ENCODE peak calls at places on chromosomes 16 and 17, in nine cellular contexts. O is progenitor cell of endocrine pancreas, N is dorsolateral prefrontal cortex, J is breast epithelium, X is MM.1S, F is fibroblast of villous mesenchyme, S is cardiac muscle cell, I is B cell, E is Calu3. R is an unnamed sample.
A peak's percentile ranks its signal among the peaks of the same experiment; 100 is the strongest.

GRCh38 chr17:43449470-43450202 is 34.1 kb upstream of the DHX8 start:
- DNase-seq in O (no peak), N (no peak), J (no peak), X (no peak), F (peak; percentile 68), S (no peak), I (no peak), E (peak; percentile 23), R (no peak)

GRCh38 chr17:42109086-42109485 is 3.4 kb downstream of the DHX58 start:
- DNase-seq in O (no peak), N (no peak), J (no peak), X (no peak), F (no peak), S (no peak), I (no peak), E (no peak), R (no peak)

GRCh38 chr17:81519284-81520020 is 6.9 kb upstream of the ACTG1 start:
- DNase-seq in O (peak; percentile 80), N (no peak), J (peak; percentile 72), X (peak; percentile 77), F (no peak), S (no peak), I (peak; percentile 88), E (peak; percentile 96), R (no peak)

GRCh38 chr16:73299349-73299748 is 251.4 kb upstream of the ZFHX3 start:
- DNase-seq in O (no peak), N (no peak), J (no peak), X (no peak), F (no peak), S (no peak), I (no peak), E (no peak), R (no peak)

GRCh38 chr17:2708585-2709172 is 2.9 kb downstream of the CLUH start:
- DNase-seq in O (no peak), N (no peak), J (no peak), X (no peak), F (no peak), S (no peak), I (no peak), E (no peak), R (no peak)

GRCh38 chr16:78493573-78493972 is 394.1 kb downstream of the WWOX start:
- DNase-seq in O (no peak), N (no peak), J (no peak), X (no peak), F (no peak), S (no peak), I (no peak), E (no peak), R (no peak)

GRCh38 chr17:73823684-73824083 is 179.4 kb upstream of the SDK2 start:
- DNase-seq in O (no peak), N (no peak), J (no peak), X (no peak), F (no peak), S (no peak), I (no peak), E (no peak), R (no peak)

GRCh38 chr17:62664336-62665120 is 37.1 kb downstream of the MRC2 start:
- DNase-seq in O (no peak), N (no peak), J (no peak), X (no peak), F (no peak), S (no peak), I (no peak), E (no peak), R (no peak)

GRCh38 chr16:12798846-12799245 is 4.8 kb downstream of the CPPED1 start:
- DNase-seq in O (no peak), N (no peak), J (no peak), X (no peak), F (no peak), S (no peak), I (no peak), E (no peak), R (no peak)

GRCh38 chr17:22694362-22695227 is 1002.3 kb downstream of the KCNJ18 start:
- DNase-seq in O (no peak), N (no peak), J (no peak), X (no peak), F (no peak), S (no peak), I (no peak), E (no peak), R (peak; percentile 83)
- TF ChIP-seq CTCF in O (no peak), N (no peak), J (no peak), X (peak; percentile 46), F (no peak), S (peak; percentile 8), I (peak; percentile 31), E (peak; percentile 15), R (no peak)

DNA sequence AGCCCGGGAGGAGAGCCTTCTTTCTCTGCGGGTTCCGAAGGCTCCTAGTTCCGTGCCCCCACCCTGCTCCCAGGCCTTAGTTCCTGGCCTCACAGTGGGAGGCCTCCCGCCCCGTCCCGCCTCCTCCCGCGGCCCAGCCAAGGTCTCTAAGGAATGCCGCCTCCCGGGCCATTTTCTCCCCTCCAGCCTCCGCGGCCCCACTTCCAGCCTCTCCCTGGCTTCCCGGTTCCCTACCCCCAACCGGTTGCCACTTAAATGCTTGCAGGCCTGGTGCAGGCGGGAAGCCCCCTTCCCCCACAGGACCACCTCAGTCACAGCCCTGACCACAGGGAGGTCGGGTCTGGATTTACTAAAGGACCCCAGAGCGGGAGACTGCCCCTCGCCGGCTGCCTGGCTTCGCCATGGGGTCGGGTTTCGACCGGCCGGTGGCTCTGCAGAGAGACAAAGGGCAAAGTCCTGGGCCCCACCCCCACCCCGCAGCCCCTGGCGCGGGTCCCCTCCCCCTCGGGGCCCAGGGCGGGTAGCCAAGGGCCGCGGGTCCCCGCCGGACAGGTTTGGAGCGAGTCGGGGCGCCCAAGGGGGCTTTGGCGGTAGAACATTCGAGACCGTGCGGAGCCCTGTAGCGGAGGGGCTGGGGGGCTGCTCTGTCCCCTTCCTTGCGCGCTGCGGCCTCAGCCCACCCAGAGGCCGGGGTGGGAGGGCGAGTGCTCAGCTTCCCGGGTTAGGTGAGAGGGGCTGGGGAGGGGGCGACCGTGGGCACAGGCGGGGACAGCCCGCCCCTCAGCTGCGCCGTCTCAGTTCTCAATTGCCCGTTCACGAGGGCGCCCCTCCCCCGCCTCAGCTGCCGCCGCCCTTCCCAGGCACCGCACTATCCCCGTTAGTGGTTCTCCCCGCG is 16.4 kb downstream of the IGF2BP1 start:
- DNase-seq in O (peak; percentile 76), N (no peak), J (no peak), X (no peak), F (no peak), S (peak; percentile 68), I (no peak), E (peak; percentile 27), R (peak; percentile 84)
- TF ChIP-seq CTCF in O (no peak), N (no peak), J (no peak), X (no peak), F (no peak), S (no peak), I (no peak), E (no peak), R (no peak)

GRCh38 chr17:66954632-66955031 is 9.9 kb upstream of the CACNG4 start:
- DNase-seq in O (no peak), N (no peak), J (no peak), X (no peak), F (no peak), S (no peak), I (no peak), E (no peak), R (no peak)

GRCh38 chr17:66951605-66951953 is 12.9 kb upstream of the CACNG4 start:
- DNase-seq in O (no peak), N (no peak), J (no peak), X (no peak), F (no peak), S (no peak), I (no peak), E (peak; percentile 54), R (no peak)

GRCh38 chr17:66953661-66954060 is 10.8 kb upstream of the CACNG4 start:
- DNase-seq in O (no peak), N (peak; percentile 57), J (no peak), X (no peak), F (no peak), S (no peak), I (no peak), E (no peak), R (no peak)

GRCh38 chr17:66952031-66952524 is 12.4 kb upstream of the CACNG4 start:
- DNase-seq in O (no peak), N (no peak), J (peak; percentile 93), X (no peak), F (peak; percentile 84), S (peak; percentile 63), I (no peak), E (peak; percentile 94), R (no peak)

GRCh38 chr17:66952681-66953638 is 11.5 kb upstream of the CACNG4 start:
- DNase-seq in O (no peak), N (no peak), J (no peak), X (no peak), F (no peak), S (no peak), I (no peak), E (no peak), R (no peak)
- TF ChIP-seq CTCF in O (no peak), N (no peak), J (no peak), X (no peak), F (no peak), S (no peak), I (no peak), E (no peak), R (no peak)

DNA sequence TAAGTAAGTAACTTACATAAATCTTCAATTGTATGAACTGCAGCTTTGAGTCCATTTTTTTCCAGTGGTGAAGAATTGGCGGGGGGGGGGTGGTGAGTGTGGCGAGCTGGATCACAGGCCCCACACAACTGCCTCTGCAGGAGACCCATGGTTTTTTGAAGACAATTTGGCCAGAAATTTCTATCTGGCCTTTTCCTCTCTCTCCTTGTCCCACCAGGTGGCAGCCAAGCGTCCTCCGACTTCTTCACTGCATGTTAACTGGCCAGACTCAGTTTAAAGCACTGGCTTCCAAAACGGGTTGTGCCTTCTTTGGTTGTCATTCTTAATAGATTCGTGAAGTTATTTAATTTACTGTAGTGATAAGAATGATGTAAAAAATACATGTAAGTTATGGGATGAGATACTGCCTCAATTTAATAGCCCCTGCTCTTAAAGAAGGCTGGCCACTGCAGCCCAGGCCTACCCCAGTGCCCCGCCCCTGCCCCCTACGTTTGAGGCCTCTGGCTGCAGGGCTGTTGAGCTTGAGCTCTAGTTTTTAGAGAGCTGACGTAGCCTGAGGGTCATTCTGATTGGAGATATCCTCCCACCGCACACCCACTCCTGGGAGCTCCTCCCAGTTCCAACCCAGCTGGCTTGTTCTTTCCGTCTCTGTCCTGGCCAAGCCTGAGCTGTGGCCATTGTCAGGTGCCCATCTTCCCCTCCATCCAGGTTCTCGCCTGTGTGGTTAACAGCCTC is 36.4 kb downstream of the AKAP1 start:
- DNase-seq in O (peak; percentile 35), N (peak; percentile 61), J (no peak), X (no peak), F (peak; percentile 51), S (peak; percentile 56), I (no peak), E (peak; percentile 29), R (no peak)
- TF ChIP-seq CTCF in O (peak; percentile 67), N (peak; percentile 35), J (peak; percentile 36), X (peak; percentile 27), F (peak; percentile 72), S (peak; percentile 73), I (no peak), E (no peak), R (peak; percentile 70)

R was measured in osteocyte.